ENCODE peak calls at places on chromosomes 6 and 20, in seven cellular contexts. B, C, F, L, E, D and N are unnamed samples.

GRCh38 chr20:8782804-8783203 is 286.1 kb upstream of the PLCB4 start:
- DNase-seq in L (no peak), C (peak), D (no peak), F (no peak), E (no peak), B (no peak), N (no peak)

GRCh38 chr20:21102691-21103311 is 3.4 kb downstream of the LINC00237 start:
- DNase-seq in E (peak), F (peak), B (peak), D (peak), L (no peak), C (no peak), N (peak)

GRCh38 chr20:33791540-33791939 is 19.6 kb upstream of the CHMP4B start:
- DNase-seq in D (no peak), E (no peak), L (no peak), C (no peak), F (no peak), B (no peak), N (no peak)

GRCh38 chr6:127938701-127939100 is 37.8 kb upstream of the THEMIS start:
- DNase-seq in L (no peak), F (no peak), D (no peak), E (no peak), B (no peak), C (no peak), N (no peak)

GRCh38 chr20:4633780-4634179 is 87.9 kb upstream of the PRND start:
- DNase-seq in F (no peak), E (no peak), L (no peak), C (peak), D (no peak), B (no peak), N (no peak)

GRCh38 chr20:33444797-33445560 is 1.4 kb upstream of the SNTA1 start:
- DNase-seq in L (no peak), D (no peak), C (no peak), F (peak), E (peak), B (no peak), N (no peak)

GRCh38 chr6:21325201-21325856 is 268.2 kb upstream of the SOX4 start:
- DNase-seq in L (no peak), F (no peak), E (no peak), C (no peak), D (no peak), B (no peak), N (no peak)

GRCh38 chr6:57127763-57128162 is 37.8 kb downstream of the ZNF451 start:
- DNase-seq in B (no peak), D (no peak), E (no peak), F (no peak), C (no peak), L (no peak), N (no peak)

GRCh38 chr6:43297644-43298564 is at the start of gene SLC22A7:
- DNase-seq in B (no peak), C (no peak), E (peak), D (peak), F (no peak), L (no peak), N (peak)

GRCh38 chr6:71745525-71745924 is 140.8 kb upstream of the RIMS1 start:
- DNase-seq in C (no peak), E (no peak), L (no peak), D (no peak), B (no peak), F (no peak), N (no peak)

GRCh38 chr6:56802570-56802969 is 152.3 kb upstream of the BEND6 start:
- DNase-seq in C (no peak), L (no peak), F (no peak), E (no peak), D (no peak), B (no peak), N (no peak)

GRCh38 chr6:126268087-126268486 is 71.8 kb upstream of the CENPW start:
- DNase-seq in C (no peak), D (no peak), E (no peak), F (no peak), B (no peak), L (no peak), N (no peak)

GRCh38 chr6:159981591-159982245 is 12.8 kb downstream of the IGF2R start:
- DNase-seq in B (peak), E (peak), L (peak), C (no peak), D (peak), F (no peak), N (peak)

GRCh38 chr20:6590891-6591679 is 176.4 kb upstream of the BMP2 start:
- DNase-seq in L (no peak), C (peak), B (no peak), D (no peak), F (no peak), E (no peak), N (no peak)

GRCh38 chr6:43509142-43509983 is 783 bp downstream of the LRRC73 start:
- DNase-seq in C (no peak), D (no peak), B (no peak), F (no peak), E (no peak), L (no peak), N (no peak)

GRCh38 chr6:28725890-28726348 is 197.9 kb downstream of the TRIM27 start:
- DNase-seq in B (no peak), D (no peak), C (peak), L (no peak), F (no peak), E (no peak), N (no peak)

GRCh38 chr6:84753173-84753572 is 11.2 kb downstream of the TBX18 start:
- DNase-seq in L (no peak), C (no peak), D (no peak), F (no peak), E (no peak), B (no peak), N (no peak)

GRCh38 chr6:150891886-150892485 is 26.5 kb downstream of the MTHFD1L start:
- DNase-seq in B (no peak), E (peak), D (peak), F (peak), C (peak), L (peak), N (peak)

GRCh38 chr20:58012731-58013510 is 215.5 kb downstream of the ANKRD60 start:
- DNase-seq in C (no peak), E (no peak), B (no peak), F (no peak), D (no peak), L (no peak), N (no peak)

GRCh38 chr6:156976144-156977088 is 199.2 kb downstream of the ARID1B start:
- DNase-seq in B (no peak), E (no peak), D (no peak), F (peak), L (no peak), C (no peak), N (no peak)

GRCh38 chr20:5078399-5078958 is 41.3 kb downstream of the PCNA start:
- DNase-seq in C (no peak), L (no peak), F (peak), E (peak), D (no peak), B (peak), N (peak)